ENCODE peak calls at places on chromosomes 2 and 18, in eight cellular contexts. V is brain microvascular endothelial cell, P is WTC11, C is esophagus squamous epithelium, K is sigmoid colon, I is fibroblast of villous mesenchyme, F is mucosa of descending colon, U is OCI-LY7. H is an unnamed sample.

GRCh38 chr2:5021148-5021547 is 671.0 kb upstream of the SOX11 start:
- DNase-seq in V (no peak), P (no peak), C (no peak), K (no peak), I (no peak), F (no peak), U (no peak), H (no peak)

GRCh38 chr2:173053043-173053699 is 22.5 kb upstream of the MAP3K20 start:
- DNase-seq in V (no peak), P (no peak), C (no peak), K (no peak), I (no peak), F (no peak), U (no peak), H (no peak)

GRCh38 chr2:217307023-217307422 is 447.2 kb upstream of the TNP1 start:
- DNase-seq in V (no peak), P (no peak), C (no peak), K (no peak), I (no peak), F (no peak), U (no peak), H (no peak)

GRCh38 chr18:57833441-57834101 is 30.5 kb upstream of the ATP8B1 start:
- DNase-seq in V (peak; percentile 34), P (no peak), C (no peak), K (no peak), I (peak; percentile 58), F (no peak), U (no peak), H (no peak)

GRCh38 chr2:238817382-238817781 is 30.5 kb upstream of the TWIST2 start:
- DNase-seq in V (no peak), P (no peak), C (no peak), K (no peak), I (no peak), F (no peak), U (no peak), H (no peak)

GRCh38 chr18:48609820-48610815 is 71.3 kb downstream of the CTIF start:
- DNase-seq in V (no peak), P (no peak), C (no peak), K (no peak), I (no peak), F (no peak), U (no peak), H (no peak)

GRCh38 chr2:136233315-136233714 is 115.4 kb upstream of the CXCR4 start:
- DNase-seq in V (no peak), P (no peak), C (no peak), K (no peak), I (no peak), F (no peak), U (peak; percentile 37), H (no peak)

GRCh38 chr2:137380610-137381009 is 583.7 kb upstream of the HNMT start:
- DNase-seq in V (no peak), P (no peak), C (no peak), K (no peak), I (no peak), F (no peak), U (no peak), H (no peak)

GRCh38 chr2:80102026-80102425 is 202.5 kb downstream of the LRRTM1 start:
- DNase-seq in V (no peak), P (no peak), C (no peak), K (no peak), I (peak; percentile 35), F (no peak), U (no peak), H (no peak)

GRCh38 chr2:176106636-176107539 is at the start of gene HOXD11:
- DNase-seq in V (no peak), P (peak; percentile 67), C (no peak), K (peak; percentile 92), I (peak; percentile 83), F (peak; percentile 62), U (no peak), H (no peak)

GRCh38 chr2:17630089-17630488 is 89.6 kb downstream of the VSNL1 start:
- DNase-seq in V (no peak), P (no peak), C (no peak), K (no peak), I (no peak), F (no peak), U (no peak), H (no peak)
- TF ChIP-seq CTCF in V (no peak), P (no peak), C (no peak), K (no peak), I (no peak), F (no peak), U (no peak), H (no peak)

GRCh38 chr2:235018838-235019237 is 67.0 kb downstream of the SH3BP4 start:
- DNase-seq in V (no peak), P (no peak), C (no peak), K (no peak), I (no peak), F (no peak), U (no peak), H (no peak)
- TF ChIP-seq CTCF in V (no peak), P (no peak), C (no peak), K (no peak), I (no peak), F (no peak), U (no peak), H (no peak)

DNA sequence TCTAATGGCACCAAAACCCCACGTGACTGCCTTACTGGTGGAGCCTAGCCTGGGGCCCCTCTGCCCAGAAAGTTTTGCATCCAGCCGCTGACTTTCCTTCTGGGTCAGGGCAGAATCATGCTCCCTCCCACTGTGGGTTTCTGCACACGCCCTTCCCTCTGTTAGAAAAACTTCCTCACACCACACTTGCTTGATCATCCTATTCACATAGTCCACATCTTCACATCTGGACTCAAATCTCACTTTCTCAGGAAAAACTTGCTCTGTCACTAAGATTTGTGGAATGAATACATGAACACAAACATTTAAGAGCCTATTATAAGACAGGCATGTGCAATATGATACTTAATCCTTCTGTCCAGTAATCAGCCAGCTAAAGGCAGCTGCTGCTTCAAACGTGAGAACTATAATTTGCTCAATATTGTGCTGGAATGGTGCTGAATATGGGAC is 274.7 kb downstream of the RND3 start:
- DNase-seq in V (peak; percentile 17), P (no peak), C (no peak), K (no peak), I (peak; percentile 78), F (no peak), U (no peak), H (no peak)
- TF ChIP-seq CTCF in V (no peak), P (no peak), C (no peak), K (no peak), I (no peak), F (no peak), U (no peak), H (no peak)

GRCh38 chr2:126634273-126634861 is 21.6 kb upstream of the GYPC start:
- DNase-seq in V (no peak), P (peak; percentile 37), C (no peak), K (no peak), I (peak; percentile 36), F (no peak), U (peak; percentile 29), H (no peak)
- TF ChIP-seq CTCF in V (peak; percentile 74), P (peak; percentile 31), C (no peak), K (no peak), I (peak; percentile 68), F (no peak), U (peak; percentile 85), H (peak; percentile 62)

H was measured in natural killer cell.